ENCODE peak calls at places on chromosome 6, in five cellular contexts. I is fibroblast of pulmonary artery, M is tibial nerve, Y is thoracic aorta, G is fibroblast of lung. F is an unnamed sample.
A peak's percentile ranks its signal among the peaks of the same experiment; 100 is the strongest.

GRCh38 chr6:162385980-162386379 is 341.6 kb downstream of the PRKN start:
- DNase-seq in I (no peak), G (peak; percentile 41), M (no peak), Y (no peak), F (no peak)

GRCh38 chr6:10014561-10014960 is 400.3 kb downstream of the TFAP2A start:
- DNase-seq in G (peak; percentile 26), I (no peak), Y (no peak), M (no peak), F (no peak)

GRCh38 chr6:55866110-55866509 is 9.3 kb downstream of the BMP5 start:
- DNase-seq in G (peak; percentile 10), I (no peak), M (no peak), Y (no peak), F (no peak)

GRCh38 chr6:156699017-156699421 is 78.2 kb upstream of the ARID1B start:
- DNase-seq in M (no peak), G (peak; percentile 86), I (peak; percentile 76), Y (no peak), F (no peak)

GRCh38 chr6:166104107-166104506 is 63.5 kb downstream of the TBXT start:
- DNase-seq in Y (no peak), M (no peak), I (peak; percentile 42), G (peak; percentile 39), F (no peak)

GRCh38 chr6:109456283-109456583 is 661 bp upstream of the MICAL1 start:
- DNase-seq in M (no peak), Y (no peak), G (no peak), I (no peak), F (no peak)

GRCh38 chr6:144266091-144266649 is 19.0 kb upstream of the UTRN start:
- DNase-seq in Y (peak; percentile 27), I (peak; percentile 84), G (peak; percentile 87), M (peak; percentile 62), F (peak; percentile 83)

GRCh38 chr6:91852232-91852631 is 1265.4 kb upstream of the MAP3K7 start:
- DNase-seq in M (no peak), Y (no peak), I (no peak), G (no peak), F (no peak)

GRCh38 chr6:154298297-154298696 is 58.3 kb downstream of the IPCEF1 start:
- DNase-seq in I (peak; percentile 53), M (no peak), Y (no peak), G (peak; percentile 69), F (peak; percentile 72)

GRCh38 chr6:79964607-79965081 is 17.3 kb upstream of the ELOVL4 start:
- DNase-seq in M (no peak), I (no peak), G (no peak), Y (no peak), F (no peak)

GRCh38 chr6:142903806-142904205 is 41.2 kb downstream of the HIVEP2 start:
- DNase-seq in G (peak; percentile 45), Y (no peak), M (no peak), I (peak; percentile 24), F (peak; percentile 33)

GRCh38 chr6:105859441-105859840 is 226.7 kb upstream of the PRDM1 start:
- DNase-seq in G (no peak), M (no peak), Y (no peak), I (no peak), F (no peak)

GRCh38 chr6:43221046-43221773 is 8.1 kb downstream of the DNPH1 start:
- DNase-seq in I (no peak), M (no peak), G (peak; percentile 18), Y (no peak), F (no peak)

GRCh38 chr6:138691595-138692057 is 81.9 kb upstream of the CCDC28A start:
- DNase-seq in M (no peak), G (peak; percentile 91), Y (no peak), I (peak; percentile 82), F (no peak)

GRCh38 chr6:41263267-41263666 is 23.2 kb downstream of the TREM1 start:
- DNase-seq in G (no peak), Y (no peak), I (no peak), M (no peak), F (no peak)

GRCh38 chr6:46598215-46598614 is 54.4 kb downstream of the CYP39A1 start:
- DNase-seq in M (no peak), G (no peak), Y (no peak), I (no peak), F (no peak)

GRCh38 chr6:24500683-24501082 is 5.9 kb downstream of the ALDH5A1 start:
- DNase-seq in G (no peak), Y (no peak), M (no peak), I (no peak), F (no peak)

GRCh38 chr6:72219536-72219935 is 333.2 kb downstream of the RIMS1 start:
- DNase-seq in I (no peak), M (no peak), G (peak; percentile 3), Y (no peak), F (no peak)

GRCh38 chr6:157954150-157955117 is 27.2 kb upstream of the SYNJ2 start:
- DNase-seq in Y (no peak), M (no peak), I (peak; percentile 65), G (peak; percentile 36), F (peak; percentile 36)

GRCh38 chr6:2187826-2188225 is 57.6 kb downstream of the GMDS start:
- DNase-seq in G (no peak), M (no peak), I (no peak), Y (no peak), F (no peak)

GRCh38 chr6:70863343-70863742 is 93.5 kb downstream of the B3GAT2 start:
- DNase-seq in G (no peak), M (no peak), I (no peak), Y (no peak), F (no peak)

GRCh38 chr6:149371154-149371553 is 28.9 kb upstream of the SUMO4 start:
- DNase-seq in M (no peak), I (no peak), G (no peak), Y (no peak), F (no peak)

GRCh38 chr6:78749326-78749725 is 118.0 kb upstream of the IRAK1BP1 start:
- DNase-seq in Y (no peak), M (no peak), I (peak; percentile 6), G (peak; percentile 75), F (no peak)

GRCh38 chr6:119587537-119587936 is 238.0 kb upstream of the MAN1A1 start:
- DNase-seq in G (peak; percentile 47), M (no peak), I (no peak), Y (no peak), F (no peak)

GRCh38 chr6:145886228-145886956 is 71.8 kb upstream of the FBXO30 start:
- DNase-seq in G (peak; percentile 75), Y (no peak), M (no peak), I (no peak), F (no peak)

GRCh38 chr6:33271608-33272357 is at the start of the genes RPS18 and VPS52:
- DNase-seq in M (peak; percentile 98), Y (peak; percentile 92), I (peak; percentile 100), G (peak; percentile 99), F (peak; percentile 96)

GRCh38 chr6:50278663-50279062 is 228.9 kb upstream of the DEFB112 start:
- DNase-seq in I (no peak), G (no peak), M (no peak), Y (no peak), F (no peak)

DNA sequence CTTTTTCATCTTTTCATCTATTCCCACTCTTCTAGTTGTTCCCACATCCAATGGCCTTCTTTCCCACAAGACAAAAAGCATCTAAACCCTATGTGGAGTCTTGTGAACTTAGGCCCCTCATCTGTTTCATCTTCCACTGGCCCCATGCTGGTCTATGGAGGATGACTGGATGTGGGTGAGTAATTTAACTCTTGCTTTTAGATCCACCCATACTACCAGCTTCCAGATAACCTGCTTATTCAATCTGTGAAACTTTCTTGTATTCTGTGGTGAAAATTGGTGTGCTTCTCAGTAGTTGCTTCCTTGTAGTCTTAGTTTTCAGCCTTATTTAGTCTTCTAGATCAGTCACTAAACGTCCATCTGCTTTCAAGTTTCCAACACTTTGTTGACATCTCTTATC is 64.9 kb downstream of the OPN5 start:
- DNase-seq in Y (no peak), M (no peak), G (no peak), I (no peak), F (no peak)
- H3K4me3 ChIP-seq in Y (no peak overlapping the region), M (no peak overlapping the region), G (no peak overlapping the region), I (no peak overlapping the region), F (no peak overlapping the region)

DNA sequence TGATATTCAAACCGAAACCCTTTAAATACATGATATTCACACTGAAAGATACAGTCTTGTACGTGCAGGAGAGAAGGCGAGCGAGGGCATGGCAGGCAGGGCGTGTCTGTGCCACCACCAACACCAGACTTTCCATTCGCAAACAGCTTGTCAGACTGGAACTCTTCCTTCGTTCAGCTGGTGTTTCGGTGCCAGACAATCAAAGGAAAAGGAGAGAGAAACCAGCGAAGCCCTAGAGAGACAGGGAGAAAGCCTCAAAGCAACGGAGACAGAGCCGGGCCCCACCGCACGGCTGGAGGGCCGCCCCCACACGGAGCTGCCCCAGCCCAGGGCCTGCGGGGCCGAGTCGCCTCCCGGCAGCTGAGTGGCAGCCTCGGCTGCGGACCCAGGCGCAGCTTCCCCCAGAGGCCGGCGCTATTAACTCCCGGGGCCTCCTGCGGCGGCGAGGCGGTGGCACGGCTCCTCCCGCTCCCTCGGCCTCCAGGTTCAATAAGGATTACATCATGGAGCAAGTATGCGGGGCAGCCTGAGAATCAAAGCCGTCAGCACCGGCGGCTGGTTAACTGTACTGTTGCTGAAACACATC is 32.1 kb upstream of the NR2E1 start:
- DNase-seq in G (peak; percentile 87), M (no peak), I (peak; percentile 76), Y (no peak), F (peak; percentile 92)
- H3K4me3 ChIP-seq in G (peak overlapping the region; percentile 46), M (peak overlapping the region; percentile 52), I (peak overlapping the region; percentile 36), Y (peak overlapping the region; percentile 71), F (peak overlapping the region; percentile 32)

DNA sequence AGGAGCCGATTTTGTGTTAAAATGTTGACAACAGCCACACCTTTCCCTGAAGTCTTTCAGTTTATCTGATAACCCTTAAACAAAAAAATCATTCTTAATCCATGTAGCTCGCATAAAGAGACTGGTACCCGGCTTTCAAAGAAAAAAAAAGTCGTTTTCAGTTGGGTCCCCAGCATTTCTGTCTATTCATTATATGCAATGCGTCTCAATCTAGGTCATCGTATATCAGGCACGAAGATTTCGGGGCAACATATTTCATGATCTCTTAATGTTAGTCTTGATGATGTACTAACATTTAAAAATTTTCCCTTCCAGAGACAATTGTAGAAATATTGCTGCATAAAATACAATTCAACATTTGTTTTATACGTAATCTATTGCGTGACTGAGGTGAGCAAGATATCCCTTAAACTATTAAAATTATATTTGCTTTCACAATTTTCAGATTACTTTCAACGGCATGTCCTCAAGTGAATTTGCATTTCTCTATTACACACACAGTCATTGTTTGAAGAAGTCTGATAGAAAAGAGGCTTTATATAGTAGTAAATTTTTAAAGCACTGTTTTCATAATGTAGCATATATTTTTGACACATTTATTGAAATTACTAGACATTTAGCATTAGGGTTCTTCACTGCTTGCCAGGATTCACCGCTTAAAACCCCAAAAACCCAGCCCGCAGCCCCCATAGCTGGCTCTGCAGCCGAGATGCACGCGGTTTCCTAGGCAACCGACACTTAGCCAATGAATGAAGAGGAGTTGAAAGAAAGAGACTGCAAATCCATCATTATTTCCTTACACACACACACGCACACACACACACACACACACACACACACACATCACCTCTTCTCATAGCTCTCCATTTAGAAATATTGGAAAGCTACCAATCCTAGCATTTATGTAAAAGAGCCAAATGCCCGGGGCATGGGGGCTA is 3.1 kb upstream of the TUBB2B start:
- DNase-seq in G (peak; percentile 58), Y (no peak), I (peak; percentile 25), M (peak; percentile 28), F (peak; percentile 61)
- H3K4me3 ChIP-seq in G (peak overlapping the region; percentile 75), Y (peak overlapping the region; percentile 73), I (peak overlapping the region; percentile 55), M (peak overlapping the region; percentile 63), F (peak overlapping the region; percentile 46)

DNA sequence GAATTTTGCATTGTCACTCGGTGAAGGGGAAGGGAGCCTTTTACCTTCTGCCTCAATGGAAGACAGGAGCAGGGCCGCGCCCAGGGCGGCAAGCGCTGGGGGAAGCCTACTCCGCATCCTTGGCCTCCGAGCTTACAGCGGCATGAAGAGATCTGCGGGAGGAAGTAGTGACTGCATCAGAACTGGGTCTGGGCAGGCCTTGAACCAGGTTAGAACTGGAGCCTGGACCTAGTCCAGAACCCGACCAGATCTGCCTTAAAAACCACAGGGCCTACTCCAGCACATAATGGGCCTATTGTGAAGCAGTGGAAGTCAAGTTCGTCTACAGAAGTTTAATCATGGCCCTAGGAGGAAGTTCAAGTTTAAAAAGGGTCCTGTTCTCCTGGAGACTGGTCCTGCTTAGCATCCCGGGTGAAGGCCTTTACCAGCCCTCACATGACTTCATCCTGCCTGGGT is 3.1 kb downstream of the COL12A1 start:
- DNase-seq in I (peak; percentile 29), G (peak; percentile 68), Y (no peak), M (peak; percentile 21), F (no peak)
- H3K4me3 ChIP-seq in I (peak overlapping the region; percentile 50), G (peak overlapping the region; percentile 87), Y (peak overlapping the region; percentile 71), M (peak overlapping the region; percentile 78), F (no peak overlapping the region)

F was measured in SJSA1.